ENCODE peak calls at places on chromosome 17, in ten cellular contexts. Z is RWPE1; K is spleen; S is fibroblast of the aortic adventitia; A is CD8-positive, alpha-beta T cell; E is pancreas; C is heart right ventricle; M is NB4; Y is WTC11; F is body of pancreas. L is an unnamed sample.
A peak's percentile ranks its signal among the peaks of the same experiment; 100 is the strongest.

GRCh38 chr17:82127704-82128103 is 29.7 kb upstream of the FASN start:
- DNase-seq in Z (no peak), K (no peak), S (no peak), A (peak; percentile 20), E (no peak), C (no peak), M (no peak), Y (no peak), F (no peak), L (no peak)

GRCh38 chr17:1109606-1110523 is 69.9 kb downstream of the ABR start:
- DNase-seq in Z (no peak), K (peak; percentile 92), S (no peak), A (no peak), E (no peak), C (peak; percentile 70), M (peak; percentile 69), Y (peak; percentile 65), F (no peak), L (peak; percentile 43)

GRCh38 chr17:78144736-78145641 is 1.2 kb upstream of the C17orf99 start:
- DNase-seq in Z (no peak), K (peak; percentile 79), S (peak; percentile 25), A (no peak), E (peak; percentile 95), C (peak; percentile 64), M (no peak), Y (no peak), F (peak; percentile 93), L (peak; percentile 82)

GRCh38 chr17:31580331-31581021 is 189.0 kb downstream of the RAB11FIP4 start:
- DNase-seq in Z (peak; percentile 89), K (no peak), S (peak; percentile 68), A (no peak), E (no peak), C (no peak), M (peak; percentile 96), Y (no peak), F (no peak), L (peak; percentile 74)

GRCh38 chr17:69060835-69061234 is at the start of gene ABCA9:
- DNase-seq in Z (no peak), K (no peak), S (peak; percentile 99), A (no peak), E (no peak), C (no peak), M (no peak), Y (no peak), F (no peak), L (no peak)

GRCh38 chr17:82263641-82264040 is 9.9 kb downstream of the CSNK1D start:
- DNase-seq in Z (no peak), K (peak; percentile 63), S (no peak), A (no peak), E (no peak), C (no peak), M (no peak), Y (no peak), F (no peak), L (no peak)

GRCh38 chr17:51217946-51218345 is 41.9 kb downstream of the MBTD1 start:
- DNase-seq in Z (no peak), K (no peak), S (no peak), A (no peak), E (no peak), C (no peak), M (no peak), Y (no peak), F (no peak), L (no peak)

GRCh38 chr17:66633322-66633965 is 201.5 kb upstream of the CACNG5 start:
- DNase-seq in Z (no peak), K (no peak), S (peak; percentile 18), A (peak; percentile 9), E (no peak), C (no peak), M (peak; percentile 45), Y (no peak), F (no peak), L (no peak)

DNA sequence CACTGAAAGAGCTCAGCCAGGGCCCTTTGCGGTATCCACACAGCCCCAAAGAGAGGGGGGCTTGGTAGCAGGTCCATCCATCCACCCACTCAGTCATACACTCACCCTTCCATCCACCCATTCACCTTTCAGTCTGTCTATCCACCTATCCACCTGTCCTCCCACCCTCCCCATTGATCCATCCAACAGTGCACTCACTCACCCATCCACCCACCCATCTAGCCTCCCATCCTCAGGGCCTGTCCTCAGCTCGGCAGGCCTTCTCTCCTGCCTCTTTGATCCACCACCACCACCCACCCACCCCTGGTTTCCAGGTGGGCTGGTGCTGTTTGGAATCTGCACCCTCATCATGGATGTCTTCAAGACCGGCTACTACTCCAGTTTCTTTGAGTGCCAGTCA is 1.2 kb downstream of the OTOP2 start:
- DNase-seq in Z (no peak), K (no peak), S (no peak), A (no peak), E (no peak), C (no peak), M (no peak), Y (peak; percentile 9), F (no peak), L (no peak)
- TF ChIP-seq CTCF in Z (no peak), K (no peak), S (no peak), A (no peak), E (no peak), C (no peak), M (no peak), Y (no peak), F (no peak), L (no peak)

DNA sequence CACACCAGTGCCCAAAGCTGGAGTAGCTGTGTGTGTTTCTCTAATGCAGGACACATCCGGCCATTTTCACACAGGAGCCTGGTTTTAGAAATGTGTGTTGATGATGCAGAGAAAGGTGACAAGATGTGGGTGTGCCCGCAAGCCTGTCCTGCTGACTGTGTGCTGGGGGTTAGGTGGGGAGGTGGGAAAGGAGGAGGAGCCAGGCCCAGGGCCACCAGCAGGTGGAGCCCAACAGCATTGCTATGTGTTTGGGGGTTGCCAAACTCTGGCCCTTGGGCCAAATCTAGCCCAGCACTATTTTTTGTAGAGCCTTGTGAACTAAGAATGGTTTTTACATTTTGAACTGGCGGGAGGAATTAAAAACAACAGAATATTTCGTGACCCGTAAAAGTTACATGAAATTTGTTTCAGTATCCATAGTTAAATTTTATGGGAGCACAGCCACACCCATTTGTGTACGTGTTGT is 61.7 kb upstream of the LGALS9 start:
- DNase-seq in Z (no peak), K (peak; percentile 82), S (peak; percentile 33), A (peak; percentile 21), E (peak; percentile 60), C (no peak), M (peak; percentile 64), Y (peak; percentile 84), F (peak; percentile 62), L (peak; percentile 60)
- TF ChIP-seq CTCF in Z (no peak), K (peak; percentile 68), S (peak; percentile 66), A (peak; percentile 46), E (peak; percentile 27), C (peak; percentile 54), M (peak; percentile 84), Y (peak; percentile 45), F (peak; percentile 57), L (peak; percentile 64)

GRCh38 chr17:56603486-56604238 is 10.2 kb downstream of the NOG start:
- DNase-seq in Z (no peak), K (no peak), S (no peak), A (no peak), E (no peak), C (no peak), M (peak; percentile 39), Y (no peak), F (no peak), L (no peak)

GRCh38 chr17:56600246-56600645 is 6.7 kb downstream of the NOG start:
- DNase-seq in Z (no peak), K (no peak), S (no peak), A (no peak), E (no peak), C (no peak), M (no peak), Y (no peak), F (no peak), L (no peak)

GRCh38 chr17:56601613-56602012 is 8.1 kb downstream of the NOG start:
- DNase-seq in Z (no peak), K (no peak), S (no peak), A (no peak), E (no peak), C (no peak), M (peak; percentile 24), Y (no peak), F (no peak), L (no peak)

GRCh38 chr17:56604691-56605090 is 11.2 kb downstream of the NOG start:
- DNase-seq in Z (no peak), K (no peak), S (no peak), A (no peak), E (no peak), C (no peak), M (peak; percentile 76), Y (no peak), F (no peak), L (no peak)

DNA sequence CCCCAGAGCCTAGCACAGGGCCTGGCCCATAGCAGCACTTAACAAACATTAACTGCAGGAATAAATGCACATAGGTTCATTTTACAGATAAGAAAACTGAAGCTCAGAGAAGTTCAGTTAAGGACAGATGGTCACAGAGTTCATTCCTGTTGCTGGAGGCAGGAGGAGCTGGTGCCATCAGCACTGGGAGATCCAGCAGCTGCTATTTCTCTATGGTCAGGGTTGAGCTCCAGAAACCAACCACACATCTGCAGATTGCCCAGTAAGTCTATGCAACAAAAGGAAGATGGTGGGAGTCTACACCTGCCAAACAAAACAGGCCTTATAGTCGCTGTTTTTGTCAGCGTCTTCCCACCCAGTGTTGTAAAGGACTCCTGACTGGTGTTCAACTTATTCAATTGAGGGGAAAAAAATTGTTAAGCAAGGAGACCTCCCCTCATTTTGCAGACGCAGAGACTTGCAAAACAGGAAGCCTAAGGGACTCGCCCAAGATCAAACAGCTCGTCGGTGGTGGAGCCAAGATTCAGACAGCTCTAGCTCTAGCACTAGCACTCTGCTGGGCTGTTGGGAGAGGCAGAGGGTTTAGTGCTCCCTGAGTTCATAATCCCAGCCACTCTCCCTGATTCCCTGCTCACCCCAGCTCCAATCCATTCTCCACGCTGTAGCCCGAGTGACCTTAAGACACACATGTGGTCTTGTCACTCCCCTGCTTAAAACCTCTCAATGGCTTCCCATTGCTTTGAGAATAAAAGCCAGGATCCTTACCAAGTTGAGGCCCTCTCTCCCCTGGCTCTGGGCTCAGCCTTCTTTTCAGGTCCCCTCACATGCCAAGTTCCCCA is 9.0 kb downstream of the NOG start:
- DNase-seq in Z (no peak), K (no peak), S (no peak), A (no peak), E (no peak), C (no peak), M (peak; percentile 79), Y (no peak), F (no peak), L (no peak)
- TF ChIP-seq CTCF in Z (no peak), K (no peak), S (no peak), A (no peak), E (no peak), C (no peak), M (no peak), Y (no peak), F (no peak), L (no peak)

DNA sequence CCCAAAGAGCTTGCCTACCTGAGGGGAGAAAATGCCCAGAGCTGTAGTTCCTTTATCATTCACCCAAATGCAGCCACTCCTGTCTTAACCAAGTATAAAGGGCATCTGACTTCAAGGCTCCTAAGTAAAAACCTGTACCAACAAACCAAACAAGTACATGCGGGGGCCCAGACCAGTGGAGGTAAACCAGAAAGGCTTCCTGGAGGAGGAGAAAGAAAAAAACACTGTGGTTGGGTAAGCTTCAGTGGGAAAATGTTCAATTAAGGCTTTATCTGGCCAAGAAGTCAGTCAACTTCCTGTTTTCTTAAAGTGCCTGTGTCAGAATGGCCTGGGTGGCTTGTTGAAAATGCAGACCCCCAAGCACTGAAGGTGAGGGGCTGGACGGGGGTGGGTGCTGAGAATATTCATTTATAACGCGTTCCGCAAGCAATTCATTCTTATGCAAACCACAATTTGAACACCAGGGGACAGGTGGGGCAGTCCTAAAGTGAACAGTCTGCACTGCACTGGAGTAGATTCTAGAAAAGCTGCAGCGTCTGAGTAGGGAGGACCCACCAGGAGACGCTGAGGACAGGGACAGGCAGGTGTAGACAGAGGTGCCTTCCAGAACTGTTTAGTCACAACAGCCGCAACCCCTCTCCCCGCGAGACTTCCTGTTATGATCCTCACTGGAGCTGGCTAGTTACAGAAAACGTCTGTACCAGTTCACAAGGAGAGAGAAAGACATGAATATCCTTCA is 467.1 kb downstream of the SOX9 start:
- DNase-seq in Z (peak; percentile 59), K (no peak), S (no peak), A (no peak), E (no peak), C (no peak), M (peak; percentile 44), Y (no peak), F (no peak), L (no peak)
- TF ChIP-seq CTCF in Z (no peak), K (no peak), S (peak; percentile 16), A (no peak), E (no peak), C (no peak), M (no peak), Y (no peak), F (peak; percentile 21), L (no peak)

L was measured in Calu3.